ENCODE peak calls at places on chromosomes 6 and 20, in four cellular contexts. B is stomach, O is nephron progenitor cell, H is GDM1. R is an unnamed sample.
A peak's percentile ranks its signal among the peaks of the same experiment; 100 is the strongest.

GRCh38 chr6:3334579-3334978 is 75.8 kb downstream of the PSMG4 start:
- DNase-seq in B (peak; percentile 85), O (peak; percentile 30), H (no peak), R (no peak)

GRCh38 chr6:89257346-89257745 is 40.2 kb upstream of the GABRR1 start:
- DNase-seq in B (no peak), O (no peak), H (no peak), R (no peak)

GRCh38 chr6:148464319-148465010 is 121.8 kb downstream of the SASH1 start:
- DNase-seq in B (peak; percentile 60), O (peak; percentile 74), H (no peak), R (peak; percentile 85)

GRCh38 chr20:34448517-34448916 is 67.7 kb upstream of the DYNLRB1 start:
- DNase-seq in B (no peak), O (no peak), H (no peak), R (no peak)

GRCh38 chr6:85680388-85680787 is 37.7 kb upstream of the SYNCRIP start:
- DNase-seq in B (no peak), O (no peak), H (no peak), R (peak; percentile 51)

GRCh38 chr20:45967551-45968080 is 4.4 kb downstream of the ZNF335 start:
- DNase-seq in B (no peak), O (no peak), H (no peak), R (no peak)

GRCh38 chr20:23622839-23623343 is 14.9 kb downstream of the CST3 start:
- DNase-seq in B (peak; percentile 56), O (no peak), H (no peak), R (no peak)

GRCh38 chr6:157164972-157165371 is 158.3 kb downstream of the TMEM242 start:
- DNase-seq in B (no peak), O (no peak), H (no peak), R (no peak)

GRCh38 chr6:85417336-85417735 is 32.5 kb upstream of the NT5E start:
- DNase-seq in B (no peak), O (no peak), H (no peak), R (no peak)

GRCh38 chr6:29847871-29848630 is 20.4 kb downstream of the HLA-G start:
- DNase-seq in B (peak; percentile 88), O (peak; percentile 89), H (peak; percentile 10), R (peak; percentile 55)

GRCh38 chr6:50795574-50795973 is 23.1 kb upstream of the TFAP2B start:
- DNase-seq in B (no peak), O (no peak), H (no peak), R (no peak)

GRCh38 chr20:32224463-32224862 is 16.8 kb downstream of the POFUT1 start:
- DNase-seq in B (peak; percentile 46), O (no peak), H (no peak), R (no peak)

GRCh38 chr20:47917549-47918070 is 132.3 kb upstream of the SULF2 start:
- DNase-seq in B (no peak), O (no peak), H (no peak), R (no peak)

GRCh38 chr6:138498575-138499302 is 555 bp downstream of the NHSL1 start:
- DNase-seq in B (no peak), O (no peak), H (no peak), R (peak; percentile 44)

GRCh38 chr20:6502219-6502618 is 265.3 kb upstream of the BMP2 start:
- DNase-seq in B (no peak), O (no peak), H (no peak), R (no peak)

GRCh38 chr6:113211185-113211584 is 646.0 kb upstream of the MARCKS start:
- DNase-seq in B (no peak), O (no peak), H (no peak), R (no peak)

GRCh38 chr20:47720636-47721427 is 64.4 kb downstream of the SULF2 start:
- DNase-seq in B (no peak), O (no peak), H (no peak), R (no peak)

GRCh38 chr6:110951986-110952794 is 6.3 kb upstream of the GTF3C6 start:
- DNase-seq in B (no peak), O (no peak), H (no peak), R (no peak)

GRCh38 chr20:57434390-57434700 is 43.1 kb downstream of the RBM38 start:
- DNase-seq in B (no peak), O (no peak), H (no peak), R (peak; percentile 23)

GRCh38 chr20:10651227-10651990 is 22.4 kb downstream of the JAG1 start:
- DNase-seq in B (no peak), O (no peak), H (peak; percentile 28), R (peak; percentile 87)

GRCh38 chr6:73073238-73073637 is 152.1 kb downstream of the KHDC1L start:
- DNase-seq in B (no peak), O (no peak), H (no peak), R (no peak)

GRCh38 chr6:19892250-19892649 is 55.1 kb downstream of the ID4 start:
- DNase-seq in B (peak; percentile 41), O (peak; percentile 4), H (no peak), R (no peak)

GRCh38 chr20:51454250-51454865 is 88.2 kb downstream of the NFATC2 start:
- DNase-seq in B (no peak), O (no peak), H (no peak), R (no peak)

GRCh38 chr6:131101911-131102680 is 33.2 kb upstream of the AKAP7 start:
- DNase-seq in B (no peak), O (no peak), H (no peak), R (no peak)

GRCh38 chr6:43490523-43490939 is 13.2 kb downstream of the TJAP1 start:
- DNase-seq in B (no peak), O (no peak), H (no peak), R (no peak)

GRCh38 chr6:152110878-152111820 is 303.7 kb downstream of the ESR1 start:
- DNase-seq in B (no peak), O (no peak), H (no peak), R (peak; percentile 3)

GRCh38 chr6:20137288-20137687 is 75.0 kb downstream of the MBOAT1 start:
- DNase-seq in B (no peak), O (no peak), H (no peak), R (no peak)

GRCh38 chr6:24909281-24910216 is 26.2 kb downstream of the RIPOR2 start:
- DNase-seq in B (no peak), O (no peak), H (no peak), R (no peak)

R was measured in Kasumi-1.